ENCODE peak calls at places on chromosomes 4 and X, in six cellular contexts. D is SW480; W is stimulated activated CD4-positive, alpha-beta T cell treated with anti-CD3 and anti-CD28 coated beads, Interleukin-2, amount 100 ng/mL, for 48 hours; Q is choroid plexus epithelial cell; U is endothelial cell; Z is ELR. V is an unnamed sample.

GRCh38 chr4:110041742-110042141 is 129.1 kb downstream of the EGF start:
- DNase-seq in D (no peak), W (no peak), Q (no peak), U (no peak), Z (no peak), V (no peak)

GRCh38 chrX:24245201-24245600 is 68.7 kb downstream of the SUPT20HL2 start:
- DNase-seq in D (peak), W (no peak), Q (peak), U (no peak), Z (peak), V (peak)

GRCh38 chr4:52358855-52359254 is 300.2 kb downstream of the USP46 start:
- DNase-seq in D (no peak), W (no peak), Q (peak), U (no peak), Z (no peak), V (no peak)

GRCh38 chrX:3638280-3638873 is 75.1 kb downstream of the PRKX start:
- DNase-seq in D (peak), W (peak), Q (peak), U (peak), Z (peak), V (peak)

GRCh38 chr4:71545168-71545567 is 206.3 kb downstream of the SLC4A4 start:
- DNase-seq in D (no peak), W (no peak), Q (peak), U (no peak), Z (no peak), V (no peak)

GRCh38 chr4:13891544-13891939 is 264.0 kb upstream of the BOD1L1 start:
- DNase-seq in D (no peak), W (no peak), Q (peak), U (no peak), Z (peak), V (no peak)

GRCh38 chrX:17078031-17078730 is 131.7 kb downstream of the REPS2 start:
- DNase-seq in D (peak), W (no peak), Q (peak), U (no peak), Z (peak), V (no peak)

GRCh38 chr4:5800496-5800895 is 89.5 kb downstream of the EVC start:
- DNase-seq in D (no peak), W (no peak), Q (no peak), U (no peak), Z (no peak), V (no peak)

GRCh38 chr4:141810038-141810701 is 173.8 kb downstream of the IL15 start:
- DNase-seq in D (no peak), W (no peak), Q (no peak), U (no peak), Z (no peak), V (no peak)

GRCh38 chr4:133995243-133995960 is 206.2 kb downstream of the PABPC4L start:
- DNase-seq in D (no peak), W (no peak), Q (no peak), U (no peak), Z (no peak), V (no peak)

GRCh38 chrX:144716187-144716586 is 531.1 kb upstream of the SPANXN1 start:
- DNase-seq in D (no peak), W (no peak), Q (no peak), U (no peak), Z (no peak), V (no peak)

V was measured in HAP-1.